ENCODE peak calls at places on chromosomes 5 and 9, in eight cellular contexts. One of them, this sample, is unnamed.

GRCh38 chr5:122253794-122254193 is 58.2 kb upstream of the SNCAIP start:
- DNase-seq in cardiac muscle cell: no peak
- DNase-seq in OCI-LY7: no peak
- DNase-seq in spleen: no peak
- DNase-seq in IMR-90: no peak
- DNase-seq in A549: no peak
- DNase-seq in dorsolateral prefrontal cortex: no peak
- DNase-seq in heart left ventricle: no peak
- DNase-seq in this sample: no peak

GRCh38 chr9:133632806-133633680 is 3.1 kb upstream of the DBH start:
- DNase-seq in dorsolateral prefrontal cortex: no peak
- DNase-seq in heart left ventricle: no peak
- DNase-seq in A549: no peak
- DNase-seq in IMR-90: no peak
- DNase-seq in OCI-LY7: no peak
- DNase-seq in spleen: no peak
- DNase-seq in cardiac muscle cell: peak
- DNase-seq in this sample: no peak

GRCh38 chr9:107750741-107751521 is 261.4 kb upstream of the KLF4 start:
- DNase-seq in dorsolateral prefrontal cortex: peak
- DNase-seq in spleen: no peak
- DNase-seq in OCI-LY7: no peak
- DNase-seq in A549: peak
- DNase-seq in cardiac muscle cell: no peak
- DNase-seq in heart left ventricle: peak
- DNase-seq in IMR-90: peak
- DNase-seq in this sample: peak

GRCh38 chr5:57298985-57299491 is 125.2 kb downstream of the GPBP1 start:
- DNase-seq in A549: peak
- DNase-seq in OCI-LY7: peak
- DNase-seq in dorsolateral prefrontal cortex: no peak
- DNase-seq in heart left ventricle: peak
- DNase-seq in spleen: no peak
- DNase-seq in IMR-90: peak
- DNase-seq in cardiac muscle cell: peak
- DNase-seq in this sample: no peak

GRCh38 chr9:98833090-98833956 is 25.9 kb downstream of the GALNT12 start:
- DNase-seq in OCI-LY7: no peak
- DNase-seq in cardiac muscle cell: peak
- DNase-seq in spleen: no peak
- DNase-seq in dorsolateral prefrontal cortex: no peak
- DNase-seq in heart left ventricle: no peak
- DNase-seq in A549: no peak
- DNase-seq in IMR-90: no peak
- DNase-seq in this sample: no peak

GRCh38 chr9:259405-260404 is 45.0 kb downstream of the DOCK8 start:
- DNase-seq in A549: no peak
- DNase-seq in heart left ventricle: no peak
- DNase-seq in spleen: no peak
- DNase-seq in dorsolateral prefrontal cortex: no peak
- DNase-seq in IMR-90: no peak
- DNase-seq in OCI-LY7: no peak
- DNase-seq in cardiac muscle cell: no peak
- DNase-seq in this sample: no peak

GRCh38 chr5:151721087-151721646 is 34.5 kb upstream of the SPARC start:
- DNase-seq in OCI-LY7: no peak
- DNase-seq in cardiac muscle cell: no peak
- DNase-seq in dorsolateral prefrontal cortex: no peak
- DNase-seq in A549: no peak
- DNase-seq in IMR-90: peak
- DNase-seq in heart left ventricle: no peak
- DNase-seq in spleen: no peak
- DNase-seq in this sample: no peak

GRCh38 chr5:74464512-74465209 is 175.9 kb downstream of the ENC1 start:
- DNase-seq in spleen: no peak
- DNase-seq in heart left ventricle: no peak
- DNase-seq in OCI-LY7: peak
- DNase-seq in cardiac muscle cell: no peak
- DNase-seq in dorsolateral prefrontal cortex: no peak
- DNase-seq in IMR-90: peak
- DNase-seq in A549: no peak
- DNase-seq in this sample: no peak

GRCh38 chr5:84248013-84248412 is 136.7 kb downstream of the EDIL3 start:
- DNase-seq in IMR-90: no peak
- DNase-seq in A549: no peak
- DNase-seq in OCI-LY7: no peak
- DNase-seq in cardiac muscle cell: no peak
- DNase-seq in spleen: no peak
- DNase-seq in dorsolateral prefrontal cortex: no peak
- DNase-seq in heart left ventricle: no peak
- DNase-seq in this sample: no peak

GRCh38 chr9:121308765-121309164 is 40.8 kb downstream of the GSN start:
- DNase-seq in IMR-90: no peak
- DNase-seq in spleen: peak
- DNase-seq in OCI-LY7: no peak
- DNase-seq in heart left ventricle: no peak
- DNase-seq in dorsolateral prefrontal cortex: no peak
- DNase-seq in A549: no peak
- DNase-seq in cardiac muscle cell: no peak
- DNase-seq in this sample: no peak

GRCh38 chr5:5421149-5421960 is 1.1 kb upstream of the ICE1 start:
- DNase-seq in OCI-LY7: peak
- DNase-seq in IMR-90: peak
- DNase-seq in dorsolateral prefrontal cortex: no peak
- DNase-seq in cardiac muscle cell: no peak
- DNase-seq in A549: no peak
- DNase-seq in heart left ventricle: no peak
- DNase-seq in spleen: no peak
- DNase-seq in this sample: no peak

GRCh38 chr9:87886210-87887150 is 3.8 kb downstream of the SPATA31E1 start:
- DNase-seq in IMR-90: no peak
- DNase-seq in heart left ventricle: no peak
- DNase-seq in cardiac muscle cell: no peak
- DNase-seq in OCI-LY7: no peak
- DNase-seq in dorsolateral prefrontal cortex: no peak
- DNase-seq in spleen: no peak
- DNase-seq in A549: no peak
- DNase-seq in this sample: no peak

GRCh38 chr5:66869347-66869746 is 273.2 kb downstream of the MAST4 start:
- DNase-seq in OCI-LY7: no peak
- DNase-seq in IMR-90: no peak
- DNase-seq in A549: no peak
- DNase-seq in dorsolateral prefrontal cortex: no peak
- DNase-seq in spleen: no peak
- DNase-seq in heart left ventricle: no peak
- DNase-seq in cardiac muscle cell: no peak
- DNase-seq in this sample: no peak

GRCh38 chr5:66871651-66872050 is 275.5 kb downstream of the MAST4 start:
- DNase-seq in dorsolateral prefrontal cortex: no peak
- DNase-seq in cardiac muscle cell: no peak
- DNase-seq in OCI-LY7: no peak
- DNase-seq in spleen: no peak
- DNase-seq in A549: no peak
- DNase-seq in heart left ventricle: no peak
- DNase-seq in IMR-90: no peak
- DNase-seq in this sample: no peak

GRCh38 chr5:66875325-66875724 is 279.1 kb downstream of the MAST4 start:
- DNase-seq in dorsolateral prefrontal cortex: no peak
- DNase-seq in OCI-LY7: no peak
- DNase-seq in IMR-90: no peak
- DNase-seq in cardiac muscle cell: no peak
- DNase-seq in A549: no peak
- DNase-seq in heart left ventricle: no peak
- DNase-seq in spleen: no peak
- DNase-seq in this sample: no peak

GRCh38 chr5:66873990-66874389 is 277.8 kb downstream of the MAST4 start:
- DNase-seq in spleen: no peak
- DNase-seq in A549: no peak
- DNase-seq in cardiac muscle cell: no peak
- DNase-seq in heart left ventricle: no peak
- DNase-seq in OCI-LY7: no peak
- DNase-seq in dorsolateral prefrontal cortex: no peak
- DNase-seq in IMR-90: no peak
- DNase-seq in this sample: no peak

DNA sequence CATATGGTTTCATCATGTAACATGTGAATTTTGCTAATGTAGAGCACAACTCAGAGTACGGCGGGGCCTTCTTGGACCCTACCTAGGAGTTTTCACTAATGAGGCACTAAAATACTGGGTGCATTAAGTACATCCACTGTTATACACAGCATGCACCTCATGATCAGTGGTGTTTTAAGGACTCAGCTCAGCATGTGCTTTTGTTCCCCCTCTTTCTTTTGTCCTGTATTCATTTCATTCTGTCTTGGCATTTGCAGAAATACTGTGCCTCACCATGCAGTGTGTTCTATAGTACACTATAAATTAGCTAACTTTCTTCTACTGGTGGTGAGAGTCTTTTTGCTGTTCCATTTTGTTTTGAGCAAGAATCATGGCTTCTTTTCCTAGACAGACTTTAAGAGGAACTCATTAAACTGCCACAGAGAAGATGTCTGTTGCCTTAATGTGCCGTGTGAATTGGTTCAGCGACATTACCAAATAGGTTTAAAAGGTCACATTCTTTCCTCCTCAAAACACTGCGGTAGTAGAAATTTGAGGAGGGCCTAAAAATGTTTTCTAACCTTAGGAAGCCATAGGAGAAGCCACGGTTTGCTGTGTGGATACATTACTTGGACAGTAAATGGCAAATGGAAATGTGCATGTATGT is 276.6 kb downstream of the MAST4 start:
- DNase-seq in dorsolateral prefrontal cortex: no peak
- DNase-seq in heart left ventricle: no peak
- DNase-seq in IMR-90: no peak
- DNase-seq in spleen: no peak
- DNase-seq in OCI-LY7: no peak
- DNase-seq in cardiac muscle cell: no peak
- DNase-seq in A549: no peak
- DNase-seq in this sample: no peak
- H3K27ac ChIP-seq in dorsolateral prefrontal cortex: no peak
- H3K27ac ChIP-seq in heart left ventricle: no peak
- H3K27ac ChIP-seq in IMR-90: no peak
- H3K27ac ChIP-seq in spleen: no peak
- H3K27ac ChIP-seq in OCI-LY7: no peak
- H3K27ac ChIP-seq in cardiac muscle cell: no peak
- H3K27ac ChIP-seq in A549: no peak
- H3K27ac ChIP-seq in this sample: no peak

GRCh38 chr9:96027271-96028131 is 152.0 kb downstream of the ERCC6L2 start:
- DNase-seq in A549: no peak
- DNase-seq in OCI-LY7: no peak
- DNase-seq in dorsolateral prefrontal cortex: no peak
- DNase-seq in heart left ventricle: peak
- DNase-seq in cardiac muscle cell: peak
- DNase-seq in spleen: no peak
- DNase-seq in IMR-90: no peak
- DNase-seq in this sample: no peak

GRCh38 chr9:96022445-96023031 is 147.0 kb downstream of the ERCC6L2 start:
- DNase-seq in A549: no peak
- DNase-seq in IMR-90: no peak
- DNase-seq in OCI-LY7: no peak
- DNase-seq in cardiac muscle cell: peak
- DNase-seq in spleen: peak
- DNase-seq in dorsolateral prefrontal cortex: no peak
- DNase-seq in heart left ventricle: peak
- DNase-seq in this sample: no peak

GRCh38 chr9:96025995-96026572 is 150.6 kb downstream of the ERCC6L2 start:
- DNase-seq in IMR-90: no peak
- DNase-seq in cardiac muscle cell: peak
- DNase-seq in heart left ventricle: no peak
- DNase-seq in OCI-LY7: no peak
- DNase-seq in dorsolateral prefrontal cortex: no peak
- DNase-seq in A549: no peak
- DNase-seq in spleen: no peak
- DNase-seq in this sample: no peak

GRCh38 chr9:96029722-96030515 is 154.4 kb downstream of the ERCC6L2 start:
- DNase-seq in spleen: no peak
- DNase-seq in OCI-LY7: no peak
- DNase-seq in IMR-90: no peak
- DNase-seq in A549: no peak
- DNase-seq in dorsolateral prefrontal cortex: no peak
- DNase-seq in cardiac muscle cell: no peak
- DNase-seq in heart left ventricle: no peak
- DNase-seq in this sample: no peak

DNA sequence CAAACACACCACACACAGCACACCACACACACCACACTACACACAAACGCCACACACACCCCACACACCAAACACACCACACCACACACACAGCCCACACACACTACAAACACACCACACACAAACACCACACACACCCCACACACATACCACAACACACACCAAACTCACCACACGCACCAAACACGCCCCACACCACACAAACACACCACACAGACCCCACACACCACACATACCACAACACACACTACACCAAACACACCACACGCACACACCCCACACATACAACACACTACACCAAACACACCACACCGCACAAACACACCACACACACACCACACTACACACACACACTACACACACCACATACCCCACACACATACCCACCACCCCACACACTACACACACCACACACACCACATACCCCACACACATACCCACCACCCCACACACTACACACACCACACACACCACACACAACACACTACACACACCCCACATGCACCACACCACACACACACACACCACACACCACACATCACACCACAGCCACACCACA is 151.2 kb downstream of the ERCC6L2 start:
- DNase-seq in spleen: no peak
- DNase-seq in cardiac muscle cell: no peak
- DNase-seq in dorsolateral prefrontal cortex: no peak
- DNase-seq in heart left ventricle: no peak
- DNase-seq in OCI-LY7: no peak
- DNase-seq in IMR-90: no peak
- DNase-seq in A549: no peak
- DNase-seq in this sample: no peak
- H3K27ac ChIP-seq in spleen: no peak
- H3K27ac ChIP-seq in cardiac muscle cell: no peak
- H3K27ac ChIP-seq in dorsolateral prefrontal cortex: no peak
- H3K27ac ChIP-seq in heart left ventricle: no peak
- H3K27ac ChIP-seq in OCI-LY7: no peak
- H3K27ac ChIP-seq in IMR-90: no peak
- H3K27ac ChIP-seq in A549: no peak
- H3K27ac ChIP-seq in this sample: no peak

GRCh38 chr5:131640043-131640856 is 5.2 kb upstream of the RAPGEF6 start:
- DNase-seq in spleen: no peak
- DNase-seq in heart left ventricle: no peak
- DNase-seq in A549: no peak
- DNase-seq in dorsolateral prefrontal cortex: no peak
- DNase-seq in cardiac muscle cell: no peak
- DNase-seq in IMR-90: peak
- DNase-seq in OCI-LY7: peak
- DNase-seq in this sample: no peak
- H3K27ac ChIP-seq in spleen: peak
- H3K27ac ChIP-seq in heart left ventricle: no peak
- H3K27ac ChIP-seq in A549: no peak
- H3K27ac ChIP-seq in dorsolateral prefrontal cortex: peak
- H3K27ac ChIP-seq in cardiac muscle cell: peak
- H3K27ac ChIP-seq in IMR-90: no peak
- H3K27ac ChIP-seq in OCI-LY7: peak
- H3K27ac ChIP-seq in this sample: no peak

DNA sequence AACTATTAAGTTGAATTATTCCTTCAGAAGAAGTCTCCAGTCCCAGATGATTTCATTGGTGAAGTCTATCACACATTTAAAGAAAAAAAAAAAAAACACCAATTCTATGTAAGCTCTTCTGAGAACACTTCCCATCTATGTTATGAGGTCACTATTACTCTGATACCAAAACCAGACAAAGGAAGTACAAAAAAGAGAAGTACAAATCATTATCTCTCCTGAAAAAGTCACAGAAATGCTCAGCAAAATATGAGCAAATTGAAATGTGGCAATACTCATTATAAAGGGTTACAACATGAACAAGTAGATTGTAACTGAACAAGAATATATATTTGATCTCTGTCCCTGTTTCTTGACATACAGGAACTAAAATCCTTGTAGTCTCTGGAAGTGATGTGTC is 280.4 kb downstream of the TLE1 start:
- DNase-seq in heart left ventricle: no peak
- DNase-seq in IMR-90: no peak
- DNase-seq in dorsolateral prefrontal cortex: no peak
- DNase-seq in A549: no peak
- DNase-seq in spleen: no peak
- DNase-seq in cardiac muscle cell: no peak
- DNase-seq in OCI-LY7: no peak
- DNase-seq in this sample: no peak
- H3K27ac ChIP-seq in heart left ventricle: no peak
- H3K27ac ChIP-seq in IMR-90: no peak
- H3K27ac ChIP-seq in dorsolateral prefrontal cortex: no peak
- H3K27ac ChIP-seq in A549: no peak
- H3K27ac ChIP-seq in spleen: no peak
- H3K27ac ChIP-seq in cardiac muscle cell: no peak
- H3K27ac ChIP-seq in OCI-LY7: no peak
- H3K27ac ChIP-seq in this sample: no peak